ENCODE peak calls at places on chromosome 3, in five cellular contexts. X is suprapubic skin, D is fibroblast of the aortic adventitia, J is Panc1, P is mucosa of descending colon. Z is an unnamed sample.

GRCh38 chr3:168249048-168249538 is 153.4 kb upstream of the GOLIM4 start:
- DNase-seq in J (no peak), X (no peak), P (no peak), D (peak; percentile 15), Z (peak; percentile 6)

GRCh38 chr3:44954289-44954688 is 21.7 kb downstream of the ZDHHC3 start:
- DNase-seq in P (no peak), J (no peak), D (no peak), X (no peak), Z (no peak)

GRCh38 chr3:126743350-126743749 is 39.3 kb downstream of the CHCHD6 start:
- DNase-seq in X (no peak), J (no peak), P (no peak), D (no peak), Z (no peak)

GRCh38 chr3:150599611-150600297 is 3.4 kb upstream of the SELENOT start:
- DNase-seq in D (peak; percentile 63), X (no peak), P (no peak), J (no peak), Z (peak; percentile 76)

GRCh38 chr3:158773845-158774542 is 27.9 kb upstream of the MFSD1 start:
- DNase-seq in P (no peak), X (no peak), J (no peak), D (peak; percentile 96), Z (peak; percentile 44)

GRCh38 chr3:25897019-25897418 is 107.1 kb downstream of the OXSM start:
- DNase-seq in D (no peak), P (no peak), X (no peak), J (peak; percentile 12), Z (no peak)

GRCh38 chr3:89314454-89314853 is 207.0 kb downstream of the EPHA3 start:
- DNase-seq in P (no peak), J (no peak), D (peak; percentile 16), X (no peak), Z (peak; percentile 76)

GRCh38 chr3:3189102-3189727 is 9.7 kb upstream of the CRBN start:
- DNase-seq in D (peak; percentile 56), P (no peak), X (no peak), J (no peak), Z (no peak)

GRCh38 chr3:176088962-176089383 is 1108.3 kb downstream of the TBL1XR1 start:
- DNase-seq in D (no peak), P (no peak), X (no peak), J (no peak), Z (no peak)

GRCh38 chr3:65348596-65348995 is 660.8 kb upstream of the ADAMTS9 start:
- DNase-seq in D (peak; percentile 5), P (no peak), X (no peak), J (no peak), Z (peak; percentile 64)

GRCh38 chr3:194082596-194083220 is 53.2 kb upstream of the HES1 start:
- DNase-seq in J (no peak), D (no peak), X (no peak), P (no peak), Z (peak; percentile 9)

GRCh38 chr3:51669241-51670052 is 1.6 kb upstream of the TEX264 start:
- DNase-seq in J (peak; percentile 75), P (peak; percentile 94), X (peak; percentile 94), D (peak; percentile 87), Z (peak; percentile 94)

GRCh38 chr3:197380786-197381185 is 82.4 kb upstream of the DLG1 start:
- DNase-seq in J (no peak), X (no peak), D (no peak), P (no peak), Z (no peak)

GRCh38 chr3:18739098-18739431 is 313.9 kb upstream of the SATB1 start:
- DNase-seq in P (no peak), X (no peak), D (no peak), J (no peak), Z (no peak)

GRCh38 chr3:188533612-188534357 is 379.8 kb downstream of the LPP start:
- DNase-seq in D (peak; percentile 12), J (no peak), P (no peak), X (no peak), Z (peak; percentile 28)

GRCh38 chr3:183698760-183699159 is 1.2 kb downstream of the YEATS2 start:
- DNase-seq in J (no peak), D (peak; percentile 49), X (no peak), P (no peak), Z (peak; percentile 55)

GRCh38 chr3:67005974-67006373 is 7.9 kb downstream of the KBTBD8 start:
- DNase-seq in P (no peak), X (no peak), J (no peak), D (no peak), Z (no peak)
- H3K4me3 ChIP-seq in P (no peak overlapping the region), X (no peak overlapping the region), J (no peak overlapping the region), D (no peak overlapping the region), Z (no peak overlapping the region)

GRCh38 chr3:178152010-178152409 is 384.2 kb upstream of the KCNMB2 start:
- DNase-seq in X (no peak), J (no peak), P (no peak), D (peak; percentile 19), Z (no peak)
- TF ChIP-seq CTCF in X (no peak), J (peak; percentile 11), P (no peak), D (no peak), Z (no peak)

GRCh38 chr3:10154335-10155122 is 10.2 kb upstream of the IRAK2 start:
- DNase-seq in P (no peak), J (no peak), D (no peak), X (no peak), Z (no peak)

GRCh38 chr3:10157015-10157414 is 7.7 kb upstream of the IRAK2 start:
- DNase-seq in X (no peak), D (no peak), J (no peak), P (no peak), Z (no peak)

GRCh38 chr3:10150987-10151386 is 9.4 kb downstream of the VHL start:
- DNase-seq in P (no peak), J (no peak), X (no peak), D (no peak), Z (no peak)

GRCh38 chr3:10155658-10156057 is 9.1 kb upstream of the IRAK2 start:
- DNase-seq in D (no peak), X (no peak), P (no peak), J (no peak), Z (no peak)

DNA sequence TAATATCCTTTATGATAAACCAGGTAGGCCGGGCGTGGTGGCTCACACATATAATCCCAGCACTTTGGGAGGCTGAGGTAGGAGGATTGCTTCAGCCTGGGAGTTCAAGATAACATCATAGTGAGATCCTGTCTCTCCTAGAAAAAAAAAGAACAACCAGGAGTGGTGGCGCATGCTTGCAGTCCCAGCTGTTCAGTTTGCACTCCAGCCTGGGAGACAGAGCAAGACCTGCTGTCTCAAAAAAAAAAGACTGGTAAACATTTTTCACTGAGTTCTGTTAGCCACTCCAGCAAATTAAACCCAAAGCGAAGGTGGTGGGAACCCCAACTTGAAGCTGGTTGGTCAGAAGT is 9.6 kb upstream of the IRAK2 start:
- DNase-seq in P (no peak), X (no peak), D (no peak), J (no peak), Z (no peak)
- H3K4me3 ChIP-seq in P (no peak overlapping the region), X (no peak overlapping the region), D (no peak overlapping the region), J (no peak overlapping the region), Z (no peak overlapping the region)

DNA sequence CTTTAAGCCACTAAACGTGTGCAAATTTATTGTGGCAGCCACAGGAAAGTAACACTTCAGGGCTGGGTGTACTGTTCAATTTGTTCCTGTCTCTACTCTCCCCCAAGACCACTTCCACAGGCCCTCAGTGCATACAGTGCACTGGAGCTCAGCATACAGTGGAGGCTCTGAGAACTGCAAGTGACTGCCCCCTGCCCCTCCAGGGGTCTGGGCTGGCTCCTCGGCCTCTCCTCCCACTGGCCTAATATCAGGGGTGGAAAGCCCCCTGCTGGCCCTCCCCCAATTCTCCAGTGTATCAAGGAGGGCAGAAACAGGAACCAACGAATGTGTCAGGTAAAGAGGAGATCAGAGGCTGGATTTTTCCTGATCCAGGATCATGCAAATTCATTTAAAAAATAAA is 19.9 kb upstream of the HEG1 start:
- DNase-seq in P (no peak), J (no peak), X (no peak), D (no peak), Z (no peak)
- TF ChIP-seq CTCF in P (no peak), J (no peak), X (no peak), D (no peak), Z (no peak)

DNA sequence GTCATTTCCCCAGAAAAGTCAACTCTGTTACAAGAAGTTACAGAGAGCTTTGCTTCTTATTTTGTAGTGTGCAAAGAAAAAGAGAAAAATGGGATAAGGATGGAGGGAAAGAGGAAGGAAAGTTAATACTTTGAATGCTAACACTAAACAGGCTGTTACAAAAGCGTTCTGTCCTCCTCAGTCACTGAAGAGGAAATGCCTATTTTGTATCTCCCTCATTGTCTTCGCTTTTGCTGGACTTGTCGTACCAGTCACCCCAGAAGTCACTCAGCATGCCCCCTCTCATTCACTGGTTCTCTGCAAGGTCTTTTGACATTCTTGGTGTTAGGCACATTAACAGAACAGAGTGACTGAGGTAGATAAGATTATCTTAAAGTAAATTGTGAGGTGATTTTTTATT is 129.6 kb downstream of the ALCAM start:
- DNase-seq in D (no peak), X (no peak), J (no peak), P (no peak), Z (no peak)
- H3K4me3 ChIP-seq in D (no peak overlapping the region), X (no peak overlapping the region), J (no peak overlapping the region), P (no peak overlapping the region), Z (no peak overlapping the region)

GRCh38 chr3:109396811-109397210 is 59.5 kb upstream of the DPPA4 start:
- DNase-seq in P (no peak), D (no peak), J (no peak), X (no peak), Z (no peak)

GRCh38 chr3:109387241-109387640 is 49.9 kb upstream of the DPPA4 start:
- DNase-seq in X (no peak), J (no peak), D (no peak), P (no peak), Z (no peak)

DNA sequence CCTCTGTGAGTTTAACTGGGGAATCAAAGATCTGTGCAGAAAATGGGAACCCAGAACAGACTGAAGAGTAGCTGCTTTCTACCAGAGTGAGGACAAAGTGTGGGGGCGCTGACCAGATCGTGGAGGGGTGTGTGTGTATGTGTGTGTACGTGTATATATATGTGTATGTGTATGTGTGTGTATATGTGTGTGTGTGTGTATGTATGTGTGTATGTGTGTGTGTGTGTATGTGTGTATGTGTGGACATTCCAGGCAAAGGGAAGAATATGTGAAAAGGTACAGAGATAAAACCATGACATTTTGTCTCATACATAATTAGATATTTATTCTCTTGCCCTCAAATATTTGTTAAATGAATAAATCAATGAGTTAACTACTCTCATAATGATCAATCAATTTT is 54.9 kb upstream of the DPPA4 start:
- DNase-seq in X (no peak), D (no peak), P (no peak), J (no peak), Z (no peak)
- TF ChIP-seq CTCF in X (no peak), D (no peak), P (no peak), J (no peak), Z (no peak)

GRCh38 chr3:137770066-137770805 is 6.1 kb downstream of the SOX14 start:
- DNase-seq in P (no peak), D (no peak), X (no peak), J (no peak), Z (peak; percentile 7)

GRCh38 chr3:137772231-137772617 is 8.1 kb downstream of the SOX14 start:
- DNase-seq in X (no peak), D (no peak), J (no peak), P (no peak), Z (no peak)

GRCh38 chr3:137770821-137771399 is 6.8 kb downstream of the SOX14 start:
- DNase-seq in P (no peak), D (no peak), J (no peak), X (no peak), Z (no peak)

GRCh38 chr3:137769321-137770065 is 5.4 kb downstream of the SOX14 start:
- DNase-seq in J (no peak), D (no peak), X (no peak), P (no peak), Z (no peak)

GRCh38 chr3:137771401-137772230 is 7.5 kb downstream of the SOX14 start:
- DNase-seq in X (no peak), J (no peak), D (no peak), P (no peak), Z (peak; percentile 3)
- H3K4me3 ChIP-seq in X (peak overlapping the region; percentile 43), J (peak overlapping the region; percentile 21), D (no peak overlapping the region), P (no peak overlapping the region), Z (no peak overlapping the region)

Z was measured in foreskin fibroblast.